ENCODE peak calls at places on chromosomes 12 and 14, in ten cellular contexts. J, V, H, M, K, I, R, S, F and N are unnamed samples.

GRCh38 chr14:63245893-63246292 is 41.6 kb downstream of the RHOJ start:
- DNase-seq in J (no peak), V (peak), H (no peak), M (no peak), K (no peak), I (no peak), R (peak), S (no peak), F (no peak), N (no peak)

GRCh38 chr14:101881426-101881825 is 82.9 kb upstream of the DYNC1H1 start:
- DNase-seq in J (no peak), V (no peak), H (no peak), M (no peak), K (no peak), I (no peak), R (no peak), S (no peak), F (no peak), N (no peak)

GRCh38 chr14:89331398-89331797 is 85.6 kb downstream of the FOXN3 start:
- DNase-seq in J (no peak), V (no peak), H (no peak), M (no peak), K (no peak), I (no peak), R (no peak), S (no peak), F (no peak), N (no peak)

GRCh38 chr12:66467932-66468331 is 165.6 kb downstream of the HELB start:
- DNase-seq in J (no peak), V (no peak), H (no peak), M (peak), K (peak), I (no peak), R (no peak), S (no peak), F (peak), N (no peak)

GRCh38 chr12:89752331-89752730 is 43.7 kb upstream of the ATP2B1 start:
- DNase-seq in J (no peak), V (no peak), H (no peak), M (no peak), K (no peak), I (no peak), R (no peak), S (no peak), F (no peak), N (no peak)

GRCh38 chr12:32754101-32754500 is 1.6 kb downstream of the YARS2 start:
- DNase-seq in J (no peak), V (no peak), H (no peak), M (no peak), K (peak), I (no peak), R (no peak), S (no peak), F (no peak), N (no peak)

GRCh38 chr14:38073641-38074040 is 134.1 kb upstream of the SSTR1 start:
- DNase-seq in J (no peak), V (no peak), H (no peak), M (no peak), K (no peak), I (no peak), R (no peak), S (no peak), F (no peak), N (peak)

GRCh38 chr12:12721251-12721689 is 4.1 kb downstream of the CDKN1B start:
- DNase-seq in J (no peak), V (peak), H (no peak), M (no peak), K (no peak), I (no peak), R (peak), S (peak), F (no peak), N (peak)

GRCh38 chr14:94111276-94112095 is 950 bp downstream of the IFI27 start:
- DNase-seq in J (peak), V (no peak), H (no peak), M (no peak), K (no peak), I (no peak), R (no peak), S (no peak), F (no peak), N (no peak)